ENCODE peak calls at places on chromosomes 6 and 20, in four cellular contexts. K, E, N and D are unnamed samples.

GRCh38 chr6:38720295-38720694 is 5.2 kb downstream of the DNAH8 start:
- DNase-seq in K (no peak), E (peak; percentile 20), N (no peak), D (no peak)

GRCh38 chr6:170297577-170298330 is 6.9 kb upstream of the DLL1 start:
- DNase-seq in K (peak; percentile 77), E (no peak), N (no peak), D (no peak)

GRCh38 chr20:17992224-17992637 is 23.4 kb downstream of the MGME1 start:
- DNase-seq in K (no peak), E (no peak), N (no peak), D (no peak)

GRCh38 chr20:44765647-44766367 is 20.1 kb downstream of the KCNK15 start:
- DNase-seq in K (no peak), E (peak; percentile 24), N (no peak), D (no peak)

GRCh38 chr6:13526718-13527668 is 39.6 kb upstream of the GFOD1 start:
- DNase-seq in K (no peak), E (no peak), N (no peak), D (no peak)

GRCh38 chr6:34230653-34231351 is 5.9 kb upstream of the HMGA1 start:
- DNase-seq in K (no peak), E (no peak), N (no peak), D (no peak)

GRCh38 chr6:88168362-88168761 is 2.2 kb upstream of the CNR1 start:
- DNase-seq in K (no peak), E (no peak), N (no peak), D (no peak)

GRCh38 chr6:87929843-87930288 is 117.8 kb upstream of the SPACA1 start:
- DNase-seq in K (peak; percentile 77), E (peak; percentile 77), N (peak; percentile 33), D (no peak)

GRCh38 chr20:25237610-25238318 is 10.1 kb upstream of the PYGB start:
- DNase-seq in K (peak; percentile 72), E (peak; percentile 97), N (peak; percentile 24), D (peak; percentile 98)

GRCh38 chr6:148972481-148972880 is 225.7 kb downstream of the UST start:
- DNase-seq in K (no peak), E (peak; percentile 41), N (peak; percentile 27), D (peak; percentile 42)

GRCh38 chr6:30238178-30238795 is 25.1 kb upstream of the TRIM26 start:
- DNase-seq in K (no peak), E (no peak), N (no peak), D (no peak)

GRCh38 chr6:103183831-103184411 is 1675.8 kb downstream of the HACE1 start:
- DNase-seq in K (no peak), E (no peak), N (no peak), D (no peak)

GRCh38 chr6:26103141-26103769 is 16.0 kb downstream of the HFE start:
- DNase-seq in K (no peak), E (peak; percentile 64), N (no peak), D (no peak)

GRCh38 chr6:1872649-1873131 is 263.0 kb downstream of the FOXC1 start:
- DNase-seq in K (no peak), E (no peak), N (no peak), D (no peak)

GRCh38 chr6:16432075-16433032 is 194.0 kb downstream of the GMPR start:
- DNase-seq in K (no peak), E (no peak), N (no peak), D (no peak)

GRCh38 chr20:35886537-35886936 is 67.8 kb downstream of the SCAND1 start:
- DNase-seq in K (no peak), E (no peak), N (no peak), D (no peak)

GRCh38 chr6:170075659-170076223 is 215.1 kb downstream of the DLL1 start:
- DNase-seq in K (no peak), E (no peak), N (no peak), D (no peak)

GRCh38 chr20:46688151-46689081 is 828 bp downstream of the TP53RK start:
- DNase-seq in K (peak; percentile 16), E (no peak), N (no peak), D (no peak)

GRCh38 chr20:61434361-61434781 is 182.3 kb downstream of the CDH4 start:
- DNase-seq in K (no peak), E (no peak), N (no peak), D (no peak)

GRCh38 chr20:4507288-4507719 is 214.4 kb upstream of the PRND start:
- DNase-seq in K (no peak), E (no peak), N (no peak), D (peak; percentile 71)

GRCh38 chr6:42921801-42922200 is 5.9 kb downstream of the PTCRA start:
- DNase-seq in K (no peak), E (no peak), N (no peak), D (no peak)

GRCh38 chr6:112665114-112665513 is 318.0 kb downstream of the RFPL4B start:
- DNase-seq in K (no peak), E (no peak), N (no peak), D (no peak)

GRCh38 chr6:15874821-15875220 is 212.0 kb upstream of the DTNBP1 start:
- DNase-seq in K (no peak), E (no peak), N (no peak), D (no peak)

GRCh38 chr6:163466839-163467390 is 52.4 kb downstream of the QKI start:
- DNase-seq in K (no peak), E (no peak), N (no peak), D (no peak)

GRCh38 chr20:48154040-48154439 is 368.8 kb upstream of the SULF2 start:
- DNase-seq in K (no peak), E (no peak), N (no peak), D (no peak)

GRCh38 chr20:23164176-23164601 is 78.1 kb upstream of the CD93 start:
- DNase-seq in K (no peak), E (no peak), N (no peak), D (no peak)

GRCh38 chr6:12748815-12749521 is 32.4 kb downstream of the PHACTR1 start:
- DNase-seq in K (no peak), E (no peak), N (no peak), D (no peak)

GRCh38 chr20:22160254-22160653 is 424.1 kb downstream of the FOXA2 start:
- DNase-seq in K (no peak), E (no peak), N (no peak), D (no peak)

GRCh38 chr20:17786221-17786718 is 86.5 kb downstream of the BANF2 start:
- DNase-seq in K (no peak), E (no peak), N (no peak), D (no peak)

GRCh38 chr6:12097791-12098190 is 85.7 kb downstream of the HIVEP1 start:
- DNase-seq in K (no peak), E (no peak), N (no peak), D (no peak)

GRCh38 chr20:41559658-41560057 is 58.5 kb downstream of the CHD6 start:
- DNase-seq in K (no peak), E (no peak), N (no peak), D (no peak)

GRCh38 chr20:23047738-23048214 is 1.7 kb downstream of the THBD start:
- DNase-seq in K (no peak), E (no peak), N (no peak), D (no peak)

GRCh38 chr6:7343546-7344475 is 30.8 kb upstream of the SSR1 start:
- DNase-seq in K (no peak), E (no peak), N (no peak), D (no peak)

GRCh38 chr6:118551063-118551672 is 3.1 kb downstream of the PLN start:
- DNase-seq in K (peak; percentile 37), E (peak; percentile 32), N (no peak), D (no peak)

GRCh38 chr6:105645958-105646357 is 243.1 kb upstream of the PREP start:
- DNase-seq in K (no peak), E (no peak), N (no peak), D (no peak)

GRCh38 chr6:788058-788457 is 95.1 kb upstream of the EXOC2 start:
- DNase-seq in K (no peak), E (no peak), N (no peak), D (no peak)

GRCh38 chr6:21046276-21046675 is 512.0 kb downstream of the CDKAL1 start:
- DNase-seq in K (no peak), E (no peak), N (no peak), D (peak; percentile 65)

GRCh38 chr6:14001329-14002012 is 76.7 kb downstream of the RNF182 start:
- DNase-seq in K (no peak), E (peak; percentile 40), N (no peak), D (peak; percentile 95)